ENCODE peak calls at places on chromosomes 7 and 10, in eight cellular contexts. L is spleen, C is cardiac muscle cell, B is ovary, A is heart left ventricle, I is keratinocyte, G is AG04450, X is IMR-90. R is an unnamed sample.

GRCh38 chr7:140005754-140006503 is 56.8 kb downstream of the PARP12 start:
- DNase-seq in L (peak), B (no peak), X (no peak), I (no peak), G (no peak), C (peak), A (no peak), R (no peak)

GRCh38 chr7:36203081-36203775 is 50.2 kb downstream of the EEPD1 start:
- DNase-seq in A (no peak), L (no peak), B (no peak), I (no peak), C (no peak), G (no peak), X (no peak), R (no peak)

GRCh38 chr7:81447351-81447952 is 322.4 kb downstream of the HGF start:
- DNase-seq in I (peak), X (peak), A (no peak), B (no peak), G (peak), L (no peak), C (peak), R (no peak)

GRCh38 chr7:41730668-41731067 is 27.8 kb upstream of the INHBA start:
- DNase-seq in L (no peak), I (no peak), A (no peak), G (no peak), X (peak), B (no peak), C (no peak), R (no peak)

GRCh38 chr10:52420656-52421055 is 106.6 kb downstream of the DKK1 start:
- DNase-seq in C (no peak), B (no peak), I (no peak), A (no peak), G (no peak), X (no peak), L (no peak), R (no peak)

GRCh38 chr10:7986851-7987250 is 67.6 kb upstream of the GATA3 start:
- DNase-seq in L (no peak), G (peak), X (peak), A (no peak), B (no peak), I (no peak), C (no peak), R (no peak)

GRCh38 chr10:77049896-77050295 is 587.7 kb downstream of the KCNMA1 start:
- DNase-seq in A (no peak), C (no peak), L (no peak), B (no peak), G (no peak), I (no peak), X (peak), R (no peak)

GRCh38 chr7:19030280-19030679 is 87.2 kb downstream of the TWIST1 start:
- DNase-seq in I (no peak), L (no peak), B (no peak), X (peak), A (no peak), G (no peak), C (no peak), R (no peak)

GRCh38 chr7:33243319-33243881 is 114.0 kb downstream of the BBS9 start:
- DNase-seq in I (no peak), L (no peak), A (no peak), C (peak), G (peak), B (no peak), X (peak), R (no peak)

DNA sequence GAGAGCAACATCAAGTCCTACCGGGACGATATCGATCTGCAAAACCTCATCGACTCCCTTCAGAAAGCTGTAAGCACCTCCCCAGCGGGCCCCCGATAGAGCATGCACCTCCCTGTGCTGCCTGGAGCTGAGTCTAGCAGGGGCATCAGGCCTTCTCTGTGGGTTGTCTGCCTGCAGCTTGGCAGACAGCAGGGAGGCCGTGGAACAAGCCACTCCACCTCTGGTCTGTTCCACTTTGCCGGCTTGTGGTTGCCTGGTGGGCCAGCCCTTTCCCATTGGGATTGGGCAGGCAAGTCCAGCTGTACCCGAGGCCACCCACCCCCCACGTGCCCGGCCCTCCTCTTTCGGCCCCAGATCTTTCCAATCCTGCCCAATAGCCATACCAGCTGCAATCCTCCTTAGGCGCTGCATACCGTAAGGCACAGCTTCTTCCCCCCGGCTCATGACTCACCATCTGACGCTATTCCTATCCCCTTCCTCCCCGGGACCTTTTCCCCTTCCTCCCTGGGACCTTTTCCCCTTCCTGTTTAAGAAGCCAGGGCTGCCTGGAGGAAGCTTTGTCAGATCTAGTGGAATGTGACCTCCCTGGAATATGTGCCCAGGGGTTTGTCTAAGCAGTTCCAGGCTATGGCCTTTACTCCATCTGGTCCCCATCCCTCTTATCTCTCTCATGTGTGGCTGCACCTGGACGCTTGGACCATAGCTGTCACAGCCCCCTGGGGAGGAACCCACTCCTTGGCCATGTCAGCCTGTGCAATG is 28.1 kb upstream of the SH2D4B start:
- DNase-seq in L (peak), C (no peak), G (peak), X (peak), I (no peak), A (no peak), B (no peak), R (peak)
- H3K4me3 ChIP-seq in L (no peak), C (no peak), G (no peak), X (no peak), I (no peak), A (no peak), B (no peak), R (no peak)

GRCh38 chr7:25862993-25863726 is 288.8 kb upstream of the NFE2L3 start:
- DNase-seq in G (no peak), X (no peak), I (no peak), C (no peak), B (no peak), A (no peak), L (no peak), R (no peak)
- H3K27ac ChIP-seq in G (no peak), X (no peak), I (peak), C (peak), B (no peak), A (no peak), L (no peak), R (no peak)

DNA sequence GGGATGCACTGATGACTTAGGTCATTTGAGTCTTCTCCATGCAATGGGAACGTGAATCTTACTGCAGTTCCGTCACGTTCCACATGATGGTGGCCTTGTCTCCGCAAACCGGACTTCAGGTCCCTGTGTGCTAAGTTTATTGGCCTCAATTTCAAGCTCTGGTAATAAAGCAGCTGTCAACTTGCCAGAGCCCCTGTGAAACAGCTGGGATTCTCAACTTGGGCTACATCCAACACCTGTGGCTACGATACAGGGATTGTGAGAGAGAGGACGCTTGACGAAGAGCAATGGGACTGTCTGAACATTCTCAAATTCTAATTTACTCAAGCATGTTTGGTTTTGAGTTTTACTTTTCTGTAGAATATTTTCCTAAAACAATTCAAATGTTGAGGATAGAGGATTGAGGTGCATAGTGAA is 174.2 kb downstream of the PTN start:
- DNase-seq in G (peak), X (peak), C (peak), A (no peak), I (no peak), B (no peak), L (no peak), R (no peak)
- TF ChIP-seq CTCF in G (peak), X (peak), C (peak), A (peak), I (peak), B (no peak), L (no peak), R (no peak)

GRCh38 chr10:61084493-61084892 is 140.5 kb upstream of the RHOBTB1 start:
- DNase-seq in A (no peak), X (no peak), L (no peak), I (no peak), C (no peak), B (no peak), G (no peak), R (no peak)
- H3K4me3 ChIP-seq in A (no peak), X (no peak), L (no peak), I (no peak), C (no peak), B (no peak), G (no peak), R (no peak)

DNA sequence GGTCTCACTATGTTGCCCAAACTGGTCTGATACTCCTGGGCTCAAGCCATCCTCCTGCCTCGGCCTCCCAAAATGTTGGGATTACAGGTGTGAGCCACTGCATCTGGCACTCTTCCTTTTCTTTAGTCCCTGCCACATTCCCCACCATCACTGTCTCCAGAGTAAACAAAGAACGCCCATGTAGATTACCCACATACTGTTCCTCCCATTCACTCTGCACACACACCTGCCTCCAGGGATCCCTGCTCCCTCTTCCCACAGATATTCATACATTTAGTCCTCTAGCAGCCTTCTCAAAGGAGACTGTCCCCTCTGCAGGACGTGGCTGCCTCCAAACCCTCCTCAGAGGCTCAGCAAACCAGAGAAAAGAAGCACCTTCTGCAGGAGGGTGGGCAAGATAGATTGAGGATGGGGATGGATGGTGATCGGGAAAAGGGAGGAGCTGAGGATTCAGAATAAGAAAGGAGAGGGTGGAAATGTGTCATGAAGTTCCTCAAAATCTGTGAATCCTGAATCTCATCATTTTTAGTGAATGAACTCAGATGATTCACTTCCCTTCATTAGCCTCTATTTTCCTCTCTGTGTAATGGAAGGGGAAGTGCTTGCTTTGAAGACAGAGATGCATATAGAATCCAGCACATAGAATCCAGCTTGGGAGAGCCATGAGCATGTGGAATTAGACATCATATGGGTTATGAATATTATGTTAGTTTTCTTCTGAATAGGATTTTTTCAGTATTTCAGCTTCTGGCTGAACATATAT is 5.5 kb upstream of the PLAU start:
- DNase-seq in G (no peak), A (no peak), X (no peak), B (no peak), L (no peak), C (no peak), I (no peak), R (no peak)
- H3K27ac ChIP-seq in G (peak), A (peak), X (peak), B (peak), L (peak), C (no peak), I (peak), R (peak)